ENCODE peak calls at places on chromosomes 1 and 21, in six cellular contexts. X, I, Z, C, E and R are unnamed samples.

GRCh38 chr1:199161766-199162303 is 523.0 kb downstream of the PTPRC start:
- DNase-seq in X (no peak), I (no peak), Z (no peak), C (no peak), E (no peak), R (no peak)

GRCh38 chr1:12100071-12100470 is 37.0 kb downstream of the TNFRSF8 start:
- DNase-seq in X (no peak), I (no peak), Z (no peak), C (no peak), E (no peak), R (no peak)

GRCh38 chr1:111593403-111594127 is 26.0 kb upstream of the RAP1A start:
- DNase-seq in X (no peak), I (no peak), Z (no peak), C (no peak), E (no peak), R (no peak)

GRCh38 chr1:85330206-85330605 is 53.8 kb upstream of the BCL10 start:
- DNase-seq in X (no peak), I (no peak), Z (no peak), C (no peak), E (no peak), R (no peak)

GRCh38 chr1:43367904-43368645 is at the start of gene ELOVL1:
- DNase-seq in X (peak; percentile 64), I (peak; percentile 94), Z (peak; percentile 86), C (peak; percentile 98), E (peak; percentile 97), R (peak; percentile 85)

GRCh38 chr21:38688068-38688467 is 117.7 kb upstream of the ETS2 start:
- DNase-seq in X (no peak), I (no peak), Z (no peak), C (no peak), E (no peak), R (no peak)

GRCh38 chr1:112388436-112388835 is 7.6 kb upstream of the CTTNBP2NL start:
- DNase-seq in X (no peak), I (no peak), Z (no peak), C (no peak), E (no peak), R (no peak)

GRCh38 chr1:210792703-210793102 is 341.2 kb downstream of the KCNH1 start:
- DNase-seq in X (no peak), I (no peak), Z (no peak), C (no peak), E (no peak), R (no peak)

GRCh38 chr1:186491351-186491750 is 30.4 kb upstream of the PDC start:
- DNase-seq in X (no peak), I (no peak), Z (no peak), C (no peak), E (no peak), R (no peak)

GRCh38 chr1:112998592-112999235 is 42.7 kb upstream of the SLC16A1 start:
- DNase-seq in X (no peak), I (no peak), Z (no peak), C (no peak), E (peak; percentile 67), R (no peak)

GRCh38 chr1:174008979-174009378 is 13.2 kb downstream of the RC3H1 start:
- DNase-seq in X (no peak), I (no peak), Z (no peak), C (no peak), E (no peak), R (no peak)

GRCh38 chr1:28893403-28894102 is 20.8 kb upstream of the EPB41 start:
- DNase-seq in X (peak; percentile 22), I (no peak), Z (no peak), C (no peak), E (no peak), R (no peak)

GRCh38 chr1:212935387-212935981 is 14.9 kb upstream of the VASH2 start:
- DNase-seq in X (no peak), I (no peak), Z (no peak), C (no peak), E (no peak), R (no peak)

GRCh38 chr1:15141933-15142647 is 11.5 kb upstream of the TMEM51 start:
- DNase-seq in X (no peak), I (no peak), Z (no peak), C (no peak), E (no peak), R (no peak)

GRCh38 chr1:99820546-99820945 is 29.6 kb upstream of the AGL start:
- DNase-seq in X (no peak), I (no peak), Z (no peak), C (no peak), E (no peak), R (no peak)

GRCh38 chr1:97451422-97451821 is 469.4 kb downstream of the DPYD start:
- DNase-seq in X (no peak), I (no peak), Z (no peak), C (no peak), E (no peak), R (no peak)
- TF ChIP-seq CTCF in X (no peak), I (no peak), Z (no peak), C (no peak), E (no peak), R (no peak)

GRCh38 chr1:110548381-110548780 is 29.4 kb upstream of the KCNA10 start:
- DNase-seq in X (no peak), I (no peak), Z (peak; percentile 40), C (no peak), E (no peak), R (no peak)
- TF ChIP-seq CTCF in X (peak; percentile 18), I (peak; percentile 30), Z (peak; percentile 65), C (peak; percentile 40), E (peak; percentile 32), R (no peak)

DNA sequence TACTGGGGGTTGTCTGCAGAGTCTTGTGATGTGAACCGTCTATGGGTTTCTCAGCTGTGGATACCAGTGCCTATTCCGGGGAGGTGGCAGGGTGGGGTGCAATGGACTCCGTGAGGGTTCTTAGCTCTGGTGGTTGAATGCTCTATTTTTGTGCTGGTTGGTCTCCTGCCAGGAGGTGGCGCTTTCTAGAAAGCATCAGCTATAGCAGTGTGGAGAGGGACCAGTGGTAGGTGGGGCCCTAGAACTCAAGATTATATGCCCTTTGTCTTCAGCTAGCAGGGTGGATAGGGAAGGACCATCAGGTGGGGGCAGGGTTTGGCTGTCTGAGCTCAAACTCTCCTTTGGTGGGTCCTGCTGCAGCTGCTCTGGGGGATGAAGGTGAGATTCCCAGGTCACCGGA is 127.3 kb upstream of the PLD5 start:
- DNase-seq in X (no peak), I (no peak), Z (no peak), C (no peak), E (no peak), R (no peak)
- TF ChIP-seq CTCF in X (no peak), I (no peak), Z (peak; percentile 43), C (no peak), E (no peak), R (no peak)

GRCh38 chr21:42081138-42081537 is 10.0 kb downstream of the UMODL1 start:
- DNase-seq in X (no peak), I (no peak), Z (no peak), C (no peak), E (peak; percentile 23), R (no peak)

GRCh38 chr21:42082501-42083360 is 11.6 kb downstream of the UMODL1 start:
- DNase-seq in X (no peak), I (no peak), Z (no peak), C (no peak), E (peak; percentile 59), R (no peak)

GRCh38 chr21:42080788-42081083 is 9.6 kb downstream of the UMODL1 start:
- DNase-seq in X (no peak), I (no peak), Z (no peak), C (no peak), E (no peak), R (no peak)

GRCh38 chr21:42083361-42083690 is 12.2 kb downstream of the UMODL1 start:
- DNase-seq in X (no peak), I (no peak), Z (no peak), C (no peak), E (peak; percentile 60), R (no peak)

GRCh38 chr21:42081931-42082381 is 10.8 kb downstream of the UMODL1 start:
- DNase-seq in X (no peak), I (no peak), Z (no peak), C (no peak), E (peak; percentile 53), R (no peak)
- TF ChIP-seq CTCF in X (no peak), I (no peak), Z (no peak), C (no peak), E (no peak), R (no peak)

DNA sequence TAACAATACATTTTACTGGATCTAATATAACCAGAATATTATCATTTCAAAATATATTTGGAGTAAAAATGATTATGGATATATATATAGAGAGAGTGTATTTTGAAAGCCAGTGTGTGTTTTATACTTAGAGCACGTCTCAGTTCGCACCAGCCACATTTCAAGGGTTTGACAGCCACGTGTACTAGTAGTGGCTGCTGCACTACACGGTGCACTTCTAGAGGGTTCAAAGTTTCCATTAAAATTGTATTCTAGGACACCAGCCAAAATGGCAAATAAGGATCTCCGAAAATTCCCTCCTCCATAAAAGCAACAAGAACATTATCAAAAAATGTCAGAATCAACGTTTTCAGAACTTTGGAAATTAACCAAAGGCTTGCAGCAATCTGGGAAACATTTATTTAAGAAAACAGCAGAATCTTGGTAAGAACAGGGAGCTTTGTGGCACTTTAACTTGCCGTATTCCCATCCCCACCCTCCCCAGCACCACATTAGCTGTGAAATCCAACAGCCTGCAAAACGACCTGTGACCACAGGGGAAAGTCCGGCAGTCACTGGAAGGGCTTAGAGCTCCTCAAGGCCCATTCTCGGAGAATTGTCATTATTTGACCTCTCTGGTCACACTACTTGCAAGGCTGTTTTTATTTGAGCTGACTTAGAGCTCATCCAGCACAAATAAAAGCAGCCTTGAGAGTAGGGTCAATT is 33.5 kb upstream of the MRPS6 start:
- DNase-seq in X (no peak), I (no peak), Z (no peak), C (no peak), E (no peak), R (no peak)
- TF ChIP-seq CTCF in X (no peak), I (no peak), Z (peak; percentile 18), C (no peak), E (no peak), R (no peak)

GRCh38 chr21:16241500-16241963 is 511.8 kb downstream of the USP25 start:
- DNase-seq in X (no peak), I (no peak), Z (no peak), C (no peak), E (no peak), R (no peak)
- TF ChIP-seq CTCF in X (no peak), I (no peak), Z (no peak), C (no peak), E (no peak), R (no peak)

DNA sequence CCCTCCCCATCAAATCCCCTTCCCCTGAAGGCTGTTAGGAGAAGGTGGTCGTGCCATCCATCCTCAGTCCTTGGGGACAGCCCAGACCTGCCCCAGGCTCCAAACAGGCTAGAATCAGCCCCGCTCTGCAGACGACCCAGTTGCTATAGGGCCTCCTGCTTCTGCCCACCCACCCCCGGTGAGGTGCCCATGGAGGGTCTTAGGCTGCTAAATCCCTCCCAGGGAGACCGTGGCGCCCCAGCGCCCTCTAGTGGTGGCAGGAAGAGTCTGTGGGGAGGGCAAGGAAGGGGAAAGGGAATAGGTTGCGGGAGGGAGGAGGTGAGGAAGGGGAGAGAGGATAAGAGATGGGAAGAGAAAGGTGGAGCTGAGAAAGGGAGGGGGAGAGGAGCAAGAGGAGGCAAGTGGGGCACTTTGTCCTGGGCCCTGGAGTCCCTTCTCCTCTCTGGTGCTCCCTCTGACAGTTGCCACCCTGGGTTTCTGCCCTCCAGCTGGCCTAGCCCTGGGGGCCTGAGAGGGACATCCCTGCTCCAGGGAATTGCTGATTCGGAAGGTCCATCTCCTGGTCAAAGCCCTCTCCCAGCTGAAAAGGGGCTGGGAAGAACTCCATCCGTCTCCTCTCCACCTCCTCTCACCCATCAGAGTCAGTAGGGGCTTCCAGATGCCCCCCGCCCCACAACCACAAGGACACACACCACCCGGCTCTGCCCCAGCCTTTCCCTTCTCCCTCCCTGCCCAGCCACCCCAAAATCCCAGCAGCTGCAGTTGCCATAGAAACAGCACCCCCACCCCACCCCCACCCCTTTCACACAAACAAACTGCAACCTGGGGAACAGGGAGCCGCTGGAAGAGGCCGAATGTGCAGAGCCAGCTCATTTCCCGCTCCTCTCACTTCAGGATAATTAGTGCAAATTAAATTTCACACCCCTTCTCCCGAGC is 55.4 kb downstream of the CAMK2N1 start:
- DNase-seq in X (peak; percentile 3), I (peak; percentile 41), Z (peak; percentile 28), C (no peak), E (peak; percentile 72), R (no peak)
- TF ChIP-seq CTCF in X (peak; percentile 58), I (peak; percentile 80), Z (peak; percentile 71), C (peak; percentile 52), E (peak; percentile 64), R (peak; percentile 37)